ENCODE peak calls at places on chromosomes 1 and 21, in five cellular contexts. H is adrenal gland, I is mucosa of descending colon, N is Caco-2, O is sigmoid colon. D is an unnamed sample. For H3K4me1, the result is how much of the 10 kb centered on the place peaks cover.

GRCh38 chr1:5638582-5638981 is 353.6 kb downstream of the NPHP4 start:
- DNase-seq in H (no peak), I (no peak), N (no peak), O (no peak), D (no peak)

GRCh38 chr1:27405074-27405473 is 12.7 kb downstream of the GPR3 start:
- DNase-seq in H (peak), I (no peak), N (no peak), O (no peak), D (peak)

GRCh38 chr1:16386454-16387113 is 19.5 kb downstream of the SZRD1 start:
- DNase-seq in H (peak), I (no peak), N (no peak), O (peak), D (peak)

GRCh38 chr21:42614391-42614790 is 39.0 kb upstream of the PDE9A start:
- DNase-seq in H (no peak), I (no peak), N (no peak), O (no peak), D (peak)

GRCh38 chr1:230558324-230558723 is 84.0 kb upstream of the COG2 start:
- DNase-seq in H (no peak), I (no peak), N (no peak), O (no peak), D (no peak)

GRCh38 chr1:2972011-2972878 is 49.0 kb upstream of the ACTRT2 start:
- DNase-seq in H (no peak), I (no peak), N (no peak), O (peak), D (no peak)

GRCh38 chr1:47682198-47682597 is 244.4 kb downstream of the FOXD2 start:
- DNase-seq in H (no peak), I (no peak), N (no peak), O (no peak), D (no peak)

GRCh38 chr1:115343200-115343737 is 5.2 kb upstream of the NGF start:
- DNase-seq in H (no peak), I (no peak), N (no peak), O (no peak), D (no peak)

GRCh38 chr1:92653605-92654381 is 131.1 kb downstream of the EVI5 start:
- DNase-seq in H (no peak), I (peak), N (peak), O (no peak), D (no peak)

DNA sequence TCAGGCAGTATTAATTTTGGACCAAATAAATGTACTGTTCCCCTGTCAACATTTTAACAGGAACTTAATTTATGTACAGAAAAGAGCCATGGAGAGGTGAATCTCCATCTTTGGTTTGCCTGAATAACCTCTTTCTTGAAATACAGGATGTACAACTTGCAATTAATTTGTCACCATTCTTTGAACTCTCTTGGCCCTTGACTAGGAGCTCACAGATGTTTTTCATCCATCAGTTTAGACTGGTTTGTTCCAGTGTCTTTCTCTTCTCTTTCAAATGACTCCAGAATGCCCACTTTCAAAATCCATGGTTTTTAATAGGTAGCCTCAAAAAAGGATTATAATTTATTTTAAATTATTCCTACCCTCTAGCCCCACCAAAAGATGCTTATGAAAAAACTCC is 5.0 kb downstream of the MAP3K7CL start:
- DNase-seq in H (no peak), I (no peak), N (no peak), O (no peak), D (no peak)
- H3K4me1 ChIP-seq in H (under half), I (under half), N (under half), O (under half), D (under half)

GRCh38 chr1:222547944-222548671 is at the start of gene HHIPL2:
- DNase-seq in H (no peak), I (no peak), N (no peak), O (no peak), D (no peak)
- H3K4me3 ChIP-seq in H (no peak), I (no peak), N (no peak), O (no peak), D (no peak)

GRCh38 chr1:9373614-9374013 is 80.9 kb downstream of the SPSB1 start:
- DNase-seq in H (peak), I (peak), N (no peak), O (no peak), D (no peak)

GRCh38 chr1:9376886-9377333 is 84.2 kb downstream of the SPSB1 start:
- DNase-seq in H (peak), I (no peak), N (no peak), O (peak), D (peak)

GRCh38 chr1:9376430-9376829 is 83.7 kb downstream of the SPSB1 start:
- DNase-seq in H (no peak), I (no peak), N (no peak), O (no peak), D (peak)

GRCh38 chr1:9375912-9376311 is 83.2 kb downstream of the SPSB1 start:
- DNase-seq in H (no peak), I (no peak), N (no peak), O (no peak), D (peak)

DNA sequence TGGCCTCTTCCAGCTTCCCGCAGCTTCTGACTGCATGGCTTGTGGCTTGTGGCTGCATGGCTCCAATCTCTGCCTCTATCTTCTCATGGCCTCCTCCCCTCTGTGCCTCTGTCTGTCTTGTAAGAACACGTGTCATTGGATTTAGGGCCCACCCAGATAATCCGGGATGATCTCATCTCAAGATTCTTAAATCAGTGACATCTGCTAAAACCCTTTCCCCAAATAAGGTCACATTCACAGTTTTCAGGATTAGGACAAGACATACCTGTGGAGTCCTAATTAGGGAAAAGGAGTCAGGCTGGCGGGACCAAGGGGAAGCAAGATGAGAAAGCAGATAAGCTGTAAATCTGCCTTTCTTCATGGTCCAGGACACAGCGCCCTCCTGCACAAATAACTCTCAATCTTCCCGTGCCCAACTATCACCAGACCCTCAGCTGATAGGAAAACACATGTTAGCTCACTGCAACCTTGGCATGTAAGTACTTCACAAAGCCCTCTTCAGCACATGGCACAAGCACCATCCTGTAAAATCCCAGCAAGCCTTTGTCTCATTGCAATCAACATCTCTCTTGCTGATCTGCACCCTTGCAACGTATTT is 82.2 kb downstream of the SPSB1 start:
- DNase-seq in H (no peak), I (no peak), N (no peak), O (no peak), D (no peak)
- H3K4me1 ChIP-seq in H (under half), I (under half), N (under half), O (half or more), D (under half)

GRCh38 chr1:19391596-19391981 is 79.5 kb downstream of the SLC66A1 start:
- DNase-seq in H (no peak), I (no peak), N (no peak), O (no peak), D (no peak)

GRCh38 chr1:19393051-19393450 is 80.9 kb downstream of the SLC66A1 start:
- DNase-seq in H (no peak), I (no peak), N (no peak), O (no peak), D (no peak)

GRCh38 chr1:19390166-19390850 is 78.2 kb downstream of the SLC66A1 start:
- DNase-seq in H (no peak), I (no peak), N (no peak), O (no peak), D (no peak)

GRCh38 chr1:19392221-19392620 is 80.1 kb downstream of the SLC66A1 start:
- DNase-seq in H (no peak), I (no peak), N (no peak), O (no peak), D (no peak)

DNA sequence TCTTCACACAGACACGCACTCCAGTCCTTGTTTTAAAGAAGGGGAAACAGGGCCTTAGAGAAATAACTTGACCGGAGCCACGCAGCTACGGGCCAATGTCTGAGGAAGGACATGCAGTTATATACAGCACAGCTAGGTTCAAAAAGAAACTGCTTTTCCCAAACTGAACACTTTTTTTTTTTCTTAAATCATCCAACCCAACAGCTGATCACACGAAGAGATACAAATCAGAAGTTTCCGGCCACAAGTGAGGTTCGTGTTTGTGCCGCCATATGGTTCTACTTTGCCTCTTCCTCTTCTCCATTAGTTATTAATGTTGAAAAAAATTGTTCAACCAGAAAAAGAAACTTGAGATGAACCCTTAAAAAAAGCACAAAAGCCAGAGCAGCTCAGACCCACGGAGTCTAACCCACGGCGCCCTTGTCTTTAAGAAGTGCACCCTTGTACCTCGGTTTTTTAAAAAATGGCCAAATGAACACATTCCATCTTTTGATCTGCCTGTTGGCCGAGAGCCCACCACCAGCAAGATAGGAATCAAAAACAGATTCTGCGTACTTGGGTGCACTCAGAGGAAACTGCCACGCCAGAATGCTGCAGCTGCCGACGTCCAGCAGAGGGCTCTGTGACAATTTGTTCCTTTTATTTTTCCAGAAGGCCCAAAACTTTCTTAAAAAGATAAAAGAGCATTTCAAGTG is 78.9 kb downstream of the SLC66A1 start:
- DNase-seq in H (peak), I (peak), N (no peak), O (peak), D (peak)
- H3K4me3 ChIP-seq in H (no peak), I (no peak), N (no peak), O (peak), D (peak)

DNA sequence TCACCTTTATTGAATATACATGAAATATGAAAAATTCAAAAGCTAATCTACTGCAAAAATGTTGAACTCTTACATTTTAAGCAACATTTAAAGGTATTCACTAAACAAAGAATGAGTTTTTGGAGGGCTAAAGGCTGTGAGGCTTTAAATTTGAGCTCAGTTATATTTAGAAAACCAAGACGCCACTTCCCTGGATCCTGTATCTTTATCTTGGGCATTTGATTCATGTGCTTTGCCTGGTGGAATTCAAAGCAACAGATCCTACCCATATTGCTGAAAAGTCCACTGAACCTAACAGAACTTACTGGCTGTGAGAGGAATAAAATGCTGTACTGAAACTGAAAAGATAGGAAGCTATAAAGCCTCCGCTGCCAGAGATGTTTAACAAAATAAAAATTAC is 14.3 kb downstream of the FOXJ3 start:
- DNase-seq in H (no peak), I (no peak), N (no peak), O (no peak), D (no peak)
- H3K4me1 ChIP-seq in H (half or more), I (under half), N (under half), O (half or more), D (under half)

GRCh38 chr1:156814571-156815260 is 1.9 kb downstream of the SH2D2A start:
- DNase-seq in H (no peak), I (no peak), N (no peak), O (no peak), D (no peak)

GRCh38 chr1:156815307-156815826 is 1.3 kb downstream of the SH2D2A start:
- DNase-seq in H (peak), I (peak), N (no peak), O (peak), D (peak)

GRCh38 chr1:156812293-156812990 is 4.2 kb downstream of the SH2D2A start:
- DNase-seq in H (no peak), I (no peak), N (no peak), O (no peak), D (no peak)

GRCh38 chr1:156813298-156813697 is 3.4 kb downstream of the SH2D2A start:
- DNase-seq in H (no peak), I (no peak), N (no peak), O (no peak), D (no peak)

GRCh38 chr1:156813750-156814570 is 2.7 kb downstream of the SH2D2A start:
- DNase-seq in H (peak), I (peak), N (peak), O (peak), D (peak)
- H3K4me3 ChIP-seq in H (no peak), I (no peak), N (peak), O (peak), D (peak)

GRCh38 chr21:44917446-44918106 is 3.1 kb downstream of the ITGB2 start:
- DNase-seq in H (no peak), I (no peak), N (no peak), O (no peak), D (no peak)
- H3K4me1 ChIP-seq in H (under half), I (under half), N (under half), O (under half), D (under half)

GRCh38 chr1:109395602-109396512 is 1.9 kb downstream of the SORT1 start:
- DNase-seq in H (no peak), I (peak), N (no peak), O (no peak), D (no peak)

GRCh38 chr1:109393602-109394233 is 4.0 kb downstream of the SORT1 start:
- DNase-seq in H (no peak), I (no peak), N (no peak), O (no peak), D (no peak)

GRCh38 chr1:109396513-109396839 is 1.2 kb downstream of the SORT1 start:
- DNase-seq in H (no peak), I (no peak), N (no peak), O (no peak), D (no peak)

GRCh38 chr1:109392788-109393580 is 4.7 kb downstream of the SORT1 start:
- DNase-seq in H (peak), I (peak), N (peak), O (peak), D (peak)

DNA sequence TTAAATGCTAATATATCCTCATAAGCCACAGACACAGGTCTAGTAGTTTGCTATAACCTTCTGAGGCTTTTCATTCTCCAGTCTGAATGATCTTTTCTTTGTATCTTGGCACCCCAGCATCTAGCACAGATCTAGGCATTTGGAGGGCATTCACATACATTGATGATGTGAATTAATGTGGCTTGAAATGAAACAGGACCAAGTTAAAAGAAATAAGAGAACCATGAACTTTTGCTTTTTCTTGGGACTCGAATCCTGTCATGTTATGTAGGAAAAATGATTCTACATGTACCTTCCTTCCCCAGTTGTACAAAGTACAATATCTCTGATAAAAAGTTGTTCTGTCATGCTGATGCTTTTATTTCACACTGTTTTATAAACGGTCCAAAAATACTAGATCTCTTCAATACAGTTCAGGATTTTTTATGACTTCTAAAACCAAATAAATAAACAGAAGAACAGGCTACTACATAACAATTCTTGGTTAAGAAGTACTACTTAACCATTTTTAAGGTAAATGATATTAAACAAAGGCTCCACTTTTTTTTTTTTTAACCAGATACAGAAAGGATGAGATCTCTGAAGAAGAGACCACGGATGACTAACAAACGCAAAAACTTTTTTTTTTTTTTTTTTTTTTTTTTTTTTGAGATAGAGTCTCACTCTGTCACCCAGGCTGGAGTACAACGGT is 3.0 kb downstream of the SORT1 start:
- DNase-seq in H (no peak), I (no peak), N (no peak), O (no peak), D (no peak)
- H3K4me3 ChIP-seq in H (no peak), I (no peak), N (no peak), O (no peak), D (peak)

DNA sequence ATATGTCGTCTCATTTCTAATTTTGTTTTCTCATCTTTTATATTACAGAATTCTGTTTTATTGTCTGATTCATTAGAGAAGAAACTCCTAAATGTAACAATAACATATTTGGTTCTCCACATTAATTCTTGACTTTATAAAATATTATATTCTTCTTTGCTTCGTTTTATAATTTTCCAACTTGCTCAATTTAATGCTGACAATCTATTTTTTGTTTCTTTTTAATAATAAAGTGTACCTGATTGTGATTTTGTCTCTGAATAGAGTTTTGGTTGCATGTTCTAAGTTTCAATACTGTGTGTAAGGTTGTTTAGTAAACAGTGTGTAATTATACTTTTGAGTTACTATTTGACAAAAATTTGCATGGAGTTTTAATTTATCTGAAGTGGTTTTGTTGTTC is 131.0 kb upstream of the C1orf105 start:
- DNase-seq in H (no peak), I (no peak), N (no peak), O (no peak), D (no peak)
- H3K4me1 ChIP-seq in H (under half), I (under half), N (under half), O (under half), D (under half)

GRCh38 chr1:62809788-62810187 is 25.9 kb downstream of the ATG4C start:
- DNase-seq in H (no peak), I (no peak), N (no peak), O (no peak), D (no peak)
- H3K4me3 ChIP-seq in H (no peak), I (no peak), N (no peak), O (no peak), D (no peak)

D was measured in right cardiac atrium.